ENCODE peak calls at places on chromosomes 13 and 19, in four cellular contexts. Q, A, J and D are unnamed samples.

GRCh38 chr19:4713384-4713951 is 10.2 kb downstream of the DPP9 start:
- DNase-seq in A (peak), J (peak), Q (no peak), D (peak)

GRCh38 chr19:33143897-33144405 is 12.0 kb downstream of the WDR88 start:
- DNase-seq in Q (peak), J (no peak), A (peak), D (peak)

GRCh38 chr19:48391100-48392005 is at the start of gene KDELR1:
- DNase-seq in A (peak), J (peak), Q (peak), D (peak)

GRCh38 chr19:44525721-44526430 is 3.6 kb downstream of the CEACAM20 start:
- DNase-seq in J (no peak), Q (no peak), A (no peak), D (no peak)

GRCh38 chr19:13366529-13367143 is 139.6 kb downstream of the CACNA1A start:
- DNase-seq in Q (peak), J (no peak), A (no peak), D (no peak)

GRCh38 chr13:86601351-86601750 is 802.1 kb upstream of the SLITRK6 start:
- DNase-seq in A (no peak), Q (no peak), J (no peak), D (no peak)

GRCh38 chr13:42497798-42498197 is 76.2 kb upstream of the TNFSF11 start:
- DNase-seq in A (no peak), J (no peak), Q (no peak), D (no peak)

GRCh38 chr13:98320561-98321105 is 143.6 kb upstream of the RNF113B start:
- DNase-seq in J (no peak), A (no peak), Q (no peak), D (no peak)

GRCh38 chr19:33879818-33880575 is 83.3 kb downstream of the KCTD15 start:
- DNase-seq in Q (no peak), A (peak), J (no peak), D (peak)

GRCh38 chr19:57165846-57166245 is 1.4 kb downstream of the DUXA start:
- DNase-seq in A (no peak), Q (no peak), J (no peak), D (no peak)

GRCh38 chr13:44837250-44837649 is 152.0 kb downstream of the NUFIP1 start:
- DNase-seq in J (no peak), Q (no peak), A (no peak), D (no peak)

GRCh38 chr13:26909515-26909914 is 148.9 kb upstream of the GPR12 start:
- DNase-seq in Q (no peak), A (no peak), J (no peak), D (no peak)

GRCh38 chr13:23741879-23742510 is 147.2 kb downstream of the MIPEP start:
- DNase-seq in Q (peak), J (no peak), A (no peak), D (no peak)

GRCh38 chr13:74015137-74015536 is 119.1 kb downstream of the KLF12 start:
- DNase-seq in J (no peak), A (no peak), Q (no peak), D (no peak)

GRCh38 chr19:1469200-1469935 is 9.6 kb downstream of the C19orf25 start:
- DNase-seq in A (no peak), J (no peak), Q (no peak), D (peak)

GRCh38 chr19:18633321-18633720 is 3.5 kb upstream of the KLHL26 start:
- DNase-seq in Q (no peak), A (no peak), J (no peak), D (no peak)

GRCh38 chr19:48874309-48875135 is 2.3 kb downstream of the PPP1R15A start:
- DNase-seq in J (no peak), A (no peak), Q (no peak), D (peak)

GRCh38 chr19:42185281-42185680 is 32.2 kb downstream of the DEDD2 start:
- DNase-seq in A (no peak), J (no peak), Q (no peak), D (no peak)

GRCh38 chr19:46040952-46041500 is at the start of gene IGFL4:
- DNase-seq in J (no peak), A (no peak), Q (no peak), D (no peak)

GRCh38 chr19:47458672-47459071 is 13.0 kb downstream of the SLC8A2 start:
- DNase-seq in Q (no peak), J (no peak), A (no peak), D (no peak)

GRCh38 chr19:45498411-45499195 is at the start of gene PPM1N:
- DNase-seq in J (no peak), Q (peak), A (peak), D (peak)

GRCh38 chr19:41328818-41329220 is 18.8 kb downstream of the CCDC97 start:
- DNase-seq in Q (no peak), A (no peak), J (no peak), D (peak)

GRCh38 chr19:19113040-19113541 is 25.2 kb downstream of the TMEM161A start:
- DNase-seq in A (no peak), Q (peak), J (no peak), D (no peak)

GRCh38 chr13:42420304-42420703 is 148.4 kb downstream of the AKAP11 start:
- DNase-seq in A (no peak), J (no peak), Q (no peak), D (no peak)

GRCh38 chr13:110118106-110118505 is 188.9 kb downstream of the COL4A1 start:
- DNase-seq in Q (peak), J (no peak), A (no peak), D (no peak)

GRCh38 chr19:48967346-48968178 is 2.5 kb downstream of the FTL start:
- DNase-seq in J (no peak), A (peak), Q (peak), D (no peak)

GRCh38 chr13:50257646-50258045 is 242.4 kb downstream of the KCNRG start:
- DNase-seq in A (no peak), Q (no peak), J (no peak), D (no peak)

GRCh38 chr19:23882493-23882892 is 32.2 kb upstream of the ZNF726 start:
- DNase-seq in Q (no peak), J (no peak), A (no peak), D (no peak)

GRCh38 chr13:95481051-95481775 is 71.3 kb upstream of the CLDN10 start:
- DNase-seq in A (no peak), Q (no peak), J (no peak), D (no peak)

GRCh38 chr19:46984077-46985010 is 35.3 kb upstream of the NPAS1 start:
- DNase-seq in A (no peak), J (no peak), Q (no peak), D (peak)

GRCh38 chr13:72565893-72566292 is 161.5 kb downstream of the MZT1 start:
- DNase-seq in A (no peak), J (no peak), Q (no peak), D (no peak)

GRCh38 chr13:101327844-101328243 is 88.5 kb downstream of the NALCN start:
- DNase-seq in Q (no peak), A (no peak), J (no peak), D (no peak)

GRCh38 chr13:104253063-104253680 is 1187.0 kb upstream of the SLC10A2 start:
- DNase-seq in Q (no peak), J (no peak), A (no peak), D (no peak)

GRCh38 chr13:49733181-49733951 is 42.1 kb upstream of the EBPL start:
- DNase-seq in A (no peak), J (no peak), Q (no peak), D (no peak)